ENCODE peak calls at places on chromosomes 16 and 17, in four cellular contexts. T is Peyer's patch, D is ascending aorta, I is HFF-Myc. H is an unnamed sample.

GRCh38 chr16:27894441-27894840 is 169.1 kb downstream of the GSG1L start:
- DNase-seq in T (no peak), D (no peak), I (no peak), H (no peak)

GRCh38 chr17:5536831-5537230 is 47.5 kb downstream of the NLRP1 start:
- DNase-seq in T (no peak), D (no peak), I (no peak), H (no peak)

GRCh38 chr16:29876578-29877249 is 13.7 kb upstream of the CDIPT start:
- DNase-seq in T (peak; percentile 26), D (no peak), I (no peak), H (no peak)

GRCh38 chr17:65523853-65524664 is 37.4 kb downstream of the AXIN2 start:
- DNase-seq in T (no peak), D (no peak), I (no peak), H (no peak)

GRCh38 chr16:81521141-81521626 is 76.6 kb downstream of the CMIP start:
- DNase-seq in T (peak; percentile 80), D (peak; percentile 30), I (no peak), H (peak; percentile 76)

GRCh38 chr16:84830765-84831384 is 11.1 kb downstream of the CRISPLD2 start:
- DNase-seq in T (no peak), D (no peak), I (no peak), H (no peak)

GRCh38 chr16:85910854-85911247 is 11.9 kb downstream of the IRF8 start:
- DNase-seq in T (no peak), D (no peak), I (no peak), H (no peak)

GRCh38 chr16:69859105-69859969 is 91.8 kb upstream of the CLEC18A start:
- DNase-seq in T (no peak), D (no peak), I (no peak), H (no peak)

GRCh38 chr16:144797-145252 is 6.4 kb upstream of the NPRL3 start:
- DNase-seq in T (no peak), D (no peak), I (no peak), H (no peak)

GRCh38 chr16:13316008-13316407 is 414.6 kb downstream of the SHISA9 start:
- DNase-seq in T (no peak), D (no peak), I (no peak), H (no peak)

GRCh38 chr16:12059216-12059769 is 82.8 kb downstream of the SNX29 start:
- DNase-seq in T (peak; percentile 28), D (no peak), I (no peak), H (no peak)

GRCh38 chr17:2056221-2057129 is 1.6 kb downstream of the HIC1 start:
- DNase-seq in T (no peak), D (no peak), I (no peak), H (peak; percentile 74)

GRCh38 chr17:81348097-81349055 is 46.9 kb upstream of the BAHCC1 start:
- DNase-seq in T (no peak), D (no peak), I (no peak), H (no peak)

GRCh38 chr17:33512113-33512512 is 219.0 kb upstream of the ASIC2 start:
- DNase-seq in T (no peak), D (no peak), I (no peak), H (no peak)

GRCh38 chr16:68478526-68479249 is 30.4 kb upstream of the SMPD3 start:
- DNase-seq in T (no peak), D (no peak), I (no peak), H (no peak)

GRCh38 chr17:31458829-31459228 is 67.4 kb downstream of the RAB11FIP4 start:
- DNase-seq in T (no peak), D (no peak), I (no peak), H (no peak)

GRCh38 chr17:35743911-35744328 is 9.1 kb downstream of the GAS2L2 start:
- DNase-seq in T (no peak), D (no peak), I (no peak), H (no peak)

GRCh38 chr17:385195-385835 is 32.7 kb upstream of the RPH3AL start:
- DNase-seq in T (no peak), D (no peak), I (no peak), H (no peak)

GRCh38 chr16:25823891-25824290 is 132.1 kb downstream of the HS3ST4 start:
- DNase-seq in T (no peak), D (no peak), I (no peak), H (no peak)

GRCh38 chr17:68396795-68397536 is 60.3 kb downstream of the WIPI1 start:
- DNase-seq in T (no peak), D (no peak), I (no peak), H (no peak)

GRCh38 chr16:871562-872330 is 71.2 kb upstream of the GNG13 start:
- DNase-seq in T (no peak), D (no peak), I (no peak), H (no peak)

GRCh38 chr17:56699186-56699895 is 105.8 kb downstream of the NOG start:
- DNase-seq in T (no peak), D (no peak), I (peak; percentile 97), H (no peak)

GRCh38 chr16:4315185-4316102 is at the start of gene GLIS2:
- DNase-seq in T (no peak), D (no peak), I (no peak), H (no peak)

GRCh38 chr17:50206604-50207293 is 5.3 kb upstream of the COL1A1 start:
- DNase-seq in T (no peak), D (no peak), I (no peak), H (no peak)

GRCh38 chr16:88647178-88648070 is 3.4 kb downstream of the CYBA start:
- DNase-seq in T (no peak), D (no peak), I (no peak), H (no peak)

GRCh38 chr16:47136101-47136820 is 7.5 kb downstream of the NETO2 start:
- DNase-seq in T (no peak), D (no peak), I (no peak), H (no peak)

GRCh38 chr16:87316450-87316922 is 706 bp downstream of the C16orf95 start:
- DNase-seq in T (no peak), D (no peak), I (no peak), H (no peak)

GRCh38 chr17:76840443-76840767 is 27.8 kb upstream of the MGAT5B start:
- DNase-seq in T (no peak), D (no peak), I (no peak), H (no peak)

GRCh38 chr17:76844485-76844829 is 23.7 kb upstream of the MGAT5B start:
- DNase-seq in T (no peak), D (no peak), I (no peak), H (no peak)

GRCh38 chr17:76840884-76841775 is 27.1 kb upstream of the MGAT5B start:
- DNase-seq in T (no peak), D (no peak), I (no peak), H (no peak)

GRCh38 chr17:76843703-76844484 is 24.3 kb upstream of the MGAT5B start:
- DNase-seq in T (no peak), D (no peak), I (no peak), H (no peak)

GRCh38 chr17:76841776-76842405 is 26.3 kb upstream of the MGAT5B start:
- DNase-seq in T (no peak), D (no peak), I (no peak), H (no peak)
- H3K4me3 ChIP-seq in T (no peak overlapping the region), D (no peak overlapping the region), I (no peak overlapping the region), H (no peak overlapping the region)

GRCh38 chr16:17921357-17921978 is 415.1 kb downstream of the NPIPA8 start:
- DNase-seq in T (peak; percentile 43), D (no peak), I (no peak), H (peak; percentile 14)
- TF ChIP-seq CTCF in T (peak; percentile 59), D (no peak), I (peak; percentile 59), H (peak; percentile 26)

DNA sequence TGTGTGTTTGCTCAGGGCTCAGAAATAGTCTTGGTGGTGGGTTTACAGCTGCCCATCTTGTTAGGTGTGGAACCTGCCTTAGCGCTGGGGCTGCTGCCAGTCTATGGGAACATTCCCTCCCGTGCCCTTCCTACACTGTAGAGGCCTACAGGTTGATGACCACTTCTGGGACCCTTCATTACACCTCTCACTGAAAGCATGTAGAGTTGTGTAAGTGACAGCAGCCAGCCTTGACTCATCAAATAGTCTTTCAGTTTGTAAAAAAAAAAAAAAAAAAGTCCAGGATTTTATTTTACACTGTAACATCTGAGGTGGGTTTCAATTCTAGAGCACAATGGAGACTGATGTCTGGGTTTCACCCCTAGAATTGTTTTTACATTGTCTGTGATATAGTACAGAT is 193.9 kb downstream of the SPECC1 start:
- DNase-seq in T (no peak), D (no peak), I (no peak), H (no peak)
- H3K4me3 ChIP-seq in T (no peak overlapping the region), D (no peak overlapping the region), I (no peak overlapping the region), H (no peak overlapping the region)

DNA sequence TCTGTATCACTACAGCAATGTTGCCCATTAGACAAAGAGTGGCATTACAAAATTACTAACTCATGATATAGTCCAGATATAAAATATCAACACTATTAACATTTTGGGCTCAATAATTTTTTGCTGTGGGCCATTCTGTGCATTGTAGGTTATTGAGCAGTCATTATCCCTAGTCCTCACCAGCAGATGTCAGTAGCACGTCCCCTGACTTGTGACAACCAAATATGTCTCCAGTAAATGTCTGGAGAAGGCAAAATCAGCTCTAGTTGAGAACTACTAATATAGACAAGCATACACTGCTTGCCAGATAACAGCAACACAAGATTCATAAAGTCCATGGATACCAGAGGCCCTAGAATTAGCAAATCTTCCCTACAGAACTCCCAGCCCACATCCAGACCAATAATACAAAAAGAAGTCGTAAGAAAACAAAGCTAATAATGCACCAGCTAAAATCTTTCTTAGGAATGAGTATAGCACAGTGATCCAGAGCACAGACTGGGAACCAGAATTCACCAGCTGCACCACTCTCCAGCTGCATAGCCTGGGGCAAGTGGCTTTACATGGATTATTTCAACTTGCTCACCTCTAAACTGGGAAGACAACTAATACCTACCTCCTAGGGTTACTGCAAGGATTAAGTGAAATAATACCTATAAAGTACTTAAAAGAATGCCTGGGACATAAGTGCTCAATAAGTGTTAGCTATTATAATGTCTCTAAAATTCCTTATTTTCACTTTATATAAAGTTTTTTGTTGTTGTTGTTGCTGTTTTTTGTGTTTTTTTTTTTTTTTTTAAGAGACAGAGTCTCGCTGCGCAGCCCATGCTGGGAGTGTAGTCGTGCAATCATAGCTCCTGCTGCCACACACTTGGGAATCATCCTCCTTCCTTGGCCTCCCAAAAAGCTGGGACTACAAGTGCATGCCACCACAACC is 23.7 kb downstream of the HELZ start:
- DNase-seq in T (no peak), D (no peak), I (no peak), H (no peak)
- TF ChIP-seq CTCF in T (peak; percentile 50), D (no peak), I (no peak), H (peak; percentile 69)